ENCODE peak calls at places on chromosomes 3 and 15, in seven cellular contexts. E is CD4-positive, alpha-beta T cell; T is uterus; C is PC-3; Q is pancreas; F is left ventricle myocardium inferior; Y is DND-41. R is an unnamed sample.
A peak's percentile ranks its signal among the peaks of the same experiment; 100 is the strongest.

GRCh38 chr15:36880226-36880912 is 220.0 kb downstream of the MEIS2 start:
- DNase-seq in C (no peak), E (no peak), Y (no peak), Q (no peak), F (no peak), T (no peak), R (no peak)

GRCh38 chr3:123361019-123361418 is 87.9 kb downstream of the ADCY5 start:
- DNase-seq in Y (no peak), C (no peak), F (no peak), Q (no peak), E (no peak), T (no peak), R (no peak)

GRCh38 chr15:73575636-73576247 is 57.4 kb downstream of the NPTN start:
- DNase-seq in Y (no peak), F (peak; percentile 60), T (no peak), C (no peak), Q (peak; percentile 27), E (no peak), R (no peak)

GRCh38 chr3:156816091-156816793 is 9.9 kb upstream of the LEKR1 start:
- DNase-seq in Y (no peak), Q (peak; percentile 49), F (peak; percentile 25), C (peak; percentile 46), E (no peak), T (peak; percentile 27), R (no peak)

GRCh38 chr3:139533781-139534443 is 5.6 kb downstream of the RBP1 start:
- DNase-seq in T (peak; percentile 54), Y (no peak), C (peak; percentile 74), Q (peak; percentile 70), F (peak; percentile 35), E (no peak), R (no peak)

GRCh38 chr3:157559401-157559800 is 56.2 kb upstream of the VEPH1 start:
- DNase-seq in F (no peak), E (no peak), Y (no peak), C (no peak), T (no peak), Q (no peak), R (no peak)

GRCh38 chr3:85148056-85148455 is 189.3 kb downstream of the CADM2 start:
- DNase-seq in T (no peak), E (no peak), Q (no peak), F (no peak), C (no peak), Y (no peak), R (no peak)

GRCh38 chr15:72907733-72908132 is 124.2 kb upstream of the ADPGK start:
- DNase-seq in Y (no peak), Q (no peak), C (no peak), F (peak; percentile 19), E (no peak), T (no peak), R (peak; percentile 43)

GRCh38 chr3:40073310-40074007 is 236.0 kb upstream of the EIF1B start:
- DNase-seq in T (no peak), C (peak; percentile 4), E (no peak), Q (no peak), F (no peak), Y (no peak), R (peak; percentile 49)

GRCh38 chr3:168249048-168249538 is 153.4 kb upstream of the GOLIM4 start:
- DNase-seq in C (peak; percentile 8), Q (no peak), T (no peak), Y (no peak), E (no peak), F (no peak), R (no peak)
- H3K27ac ChIP-seq in C (no peak overlapping the region), Q (no peak overlapping the region), T (no peak overlapping the region), Y (no peak overlapping the region), E (no peak overlapping the region), F (peak overlapping the region; percentile 21), R (no peak overlapping the region)

GRCh38 chr3:36175916-36176461 is 204.3 kb upstream of the STAC start:
- DNase-seq in Q (no peak), E (no peak), Y (no peak), T (no peak), F (no peak), C (no peak), R (no peak)
- H3K27ac ChIP-seq in Q (no peak overlapping the region), E (no peak overlapping the region), Y (no peak overlapping the region), T (no peak overlapping the region), F (no peak overlapping the region), C (no peak overlapping the region), R (no peak overlapping the region)

GRCh38 chr3:149605902-149606301 is 51.9 kb downstream of the WWTR1 start:
- DNase-seq in F (no peak), Q (no peak), E (no peak), T (no peak), C (peak; percentile 33), Y (no peak), R (no peak)
- H3K27ac ChIP-seq in F (no peak overlapping the region), Q (no peak overlapping the region), E (no peak overlapping the region), T (no peak overlapping the region), C (peak overlapping the region; percentile 2), Y (no peak overlapping the region), R (no peak overlapping the region)

DNA sequence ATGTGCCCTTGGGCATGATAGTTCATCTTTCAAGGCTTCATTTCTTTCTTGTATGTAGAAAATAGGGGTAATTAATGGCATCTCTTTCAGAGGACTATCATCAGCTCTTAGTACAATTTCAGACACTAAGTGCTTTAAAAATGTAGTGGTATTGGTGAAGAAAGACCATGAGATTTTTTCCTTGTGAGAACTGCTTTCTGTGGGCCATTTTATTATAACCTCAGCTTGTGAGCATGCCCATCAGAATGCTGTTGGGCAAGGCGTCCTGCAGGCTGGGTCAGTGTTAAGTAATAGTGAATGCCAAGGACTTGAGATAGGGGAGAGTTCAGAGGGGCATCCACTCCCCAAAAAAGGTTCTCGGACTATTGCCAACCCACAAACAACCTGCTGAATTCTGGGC is 187.9 kb downstream of the GHSR start:
- DNase-seq in C (no peak), T (no peak), Y (no peak), Q (no peak), E (no peak), F (no peak), R (no peak)
- H3K27ac ChIP-seq in C (no peak overlapping the region), T (peak overlapping the region; percentile 83), Y (no peak overlapping the region), Q (no peak overlapping the region), E (no peak overlapping the region), F (peak overlapping the region; percentile 83), R (no peak overlapping the region)